ENCODE peak calls at places on chromosomes 5 and 9, in nine cellular contexts. X is H1, Z is prostate gland, F is MM.1S, B is HCT116, Y is mammary epithelial cell, A is psoas muscle, N is right cardiac atrium, E is GM23248. R is an unnamed sample. For H3K9me3 and H3K4me1, the result is how much of the 10 kb centered on the place peaks cover.

GRCh38 chr5:93584531-93585053 is 1.6 kb downstream of the NR2F1 start:
- DNase-seq in B (no peak), E (peak), Y (no peak), A (no peak), Z (no peak), N (no peak), X (no peak), F (no peak), R (no peak)

GRCh38 chr5:143208781-143209510 is 194.5 kb downstream of the NR3C1 start:
- DNase-seq in N (no peak), Y (no peak), F (no peak), B (no peak), X (no peak), Z (no peak), E (peak), A (no peak), R (no peak)

GRCh38 chr5:87327998-87328397 is 60.3 kb downstream of the RASA1 start:
- DNase-seq in E (peak), F (no peak), A (no peak), B (no peak), X (no peak), Z (no peak), Y (no peak), N (no peak), R (no peak)

GRCh38 chr9:91727316-91727861 is 222.6 kb downstream of the ROR2 start:
- DNase-seq in A (no peak), B (peak), Y (peak), F (peak), Z (no peak), E (peak), X (peak), N (no peak), R (no peak)

GRCh38 chr5:179793470-179794139 is at the start of gene LTC4S:
- DNase-seq in Z (peak), Y (no peak), X (no peak), A (peak), B (no peak), F (no peak), N (peak), E (peak), R (peak)

GRCh38 chr5:142360051-142360498 is 35.3 kb upstream of the SPRY4 start:
- DNase-seq in X (no peak), N (no peak), Y (no peak), F (no peak), Z (no peak), E (no peak), A (no peak), B (no peak), R (no peak)

GRCh38 chr5:142650060-142650459 is 35.8 kb downstream of the FGF1 start:
- DNase-seq in B (no peak), A (no peak), X (no peak), N (no peak), E (no peak), F (no peak), Y (no peak), Z (no peak), R (no peak)

GRCh38 chr5:174187481-174187880 is 142.0 kb downstream of the NSG2 start:
- DNase-seq in F (no peak), A (no peak), B (no peak), Z (no peak), N (no peak), Y (no peak), X (no peak), E (no peak), R (no peak)

GRCh38 chr9:95793924-95794828 is 81.3 kb upstream of the ERCC6L2 start:
- DNase-seq in Y (peak), N (no peak), F (no peak), B (no peak), A (no peak), Z (no peak), E (peak), X (no peak), R (no peak)

GRCh38 chr9:130825051-130825651 is 9.9 kb upstream of the ABL1 start:
- DNase-seq in Y (no peak), B (no peak), X (no peak), N (no peak), Z (no peak), F (no peak), E (peak), A (no peak), R (no peak)

GRCh38 chr5:98308231-98308630 is 465.2 kb upstream of the RGMB start:
- DNase-seq in E (no peak), X (no peak), F (no peak), A (no peak), B (no peak), N (no peak), Y (no peak), Z (no peak), R (no peak)

GRCh38 chr5:139335811-139336210 is 5.8 kb upstream of the PAIP2 start:
- DNase-seq in Y (no peak), Z (no peak), B (no peak), E (no peak), F (no peak), X (no peak), N (no peak), A (no peak), R (no peak)

GRCh38 chr5:126456217-126456616 is 33.0 kb downstream of the GRAMD2B start:
- DNase-seq in A (no peak), N (no peak), X (no peak), F (no peak), E (no peak), Z (no peak), Y (no peak), B (no peak), R (no peak)

GRCh38 chr9:135887021-135887507 is 20.3 kb downstream of the CAMSAP1 start:
- DNase-seq in B (no peak), X (no peak), N (peak), A (peak), Z (no peak), Y (peak), F (no peak), E (peak), R (no peak)

GRCh38 chr5:123439616-123440153 is 16.5 kb upstream of the CEP120 start:
- DNase-seq in Y (no peak), X (no peak), Z (no peak), E (no peak), B (no peak), N (no peak), F (no peak), A (no peak), R (no peak)

GRCh38 chr9:91211414-91211813 is 150.3 kb downstream of the AUH start:
- DNase-seq in A (no peak), N (no peak), B (no peak), Y (no peak), F (no peak), X (no peak), Z (no peak), E (no peak), R (no peak)

GRCh38 chr9:37187269-37187668 is 66.9 kb downstream of the ZCCHC7 start:
- DNase-seq in B (no peak), F (peak), X (no peak), A (no peak), Z (no peak), N (no peak), E (no peak), Y (no peak), R (no peak)

GRCh38 chr5:78377056-78377717 is 16.8 kb downstream of the SCAMP1 start:
- DNase-seq in Y (peak), X (no peak), F (no peak), N (no peak), A (no peak), E (peak), B (no peak), Z (no peak), R (no peak)

GRCh38 chr5:43753069-43753468 is 150.1 kb downstream of the NNT start:
- DNase-seq in Y (no peak), X (no peak), Z (no peak), B (no peak), F (no peak), E (no peak), A (no peak), N (no peak), R (no peak)

GRCh38 chr5:45101146-45101545 is 292.4 kb downstream of the MRPS30 start:
- DNase-seq in Z (no peak), N (no peak), B (no peak), A (no peak), Y (no peak), F (no peak), X (no peak), E (no peak), R (no peak)
- H3K9me3 ChIP-seq in Z (under half), N (under half), B (under half), A (under half), Y (under half), F (under half), X (under half), E (under half), R (under half)

DNA sequence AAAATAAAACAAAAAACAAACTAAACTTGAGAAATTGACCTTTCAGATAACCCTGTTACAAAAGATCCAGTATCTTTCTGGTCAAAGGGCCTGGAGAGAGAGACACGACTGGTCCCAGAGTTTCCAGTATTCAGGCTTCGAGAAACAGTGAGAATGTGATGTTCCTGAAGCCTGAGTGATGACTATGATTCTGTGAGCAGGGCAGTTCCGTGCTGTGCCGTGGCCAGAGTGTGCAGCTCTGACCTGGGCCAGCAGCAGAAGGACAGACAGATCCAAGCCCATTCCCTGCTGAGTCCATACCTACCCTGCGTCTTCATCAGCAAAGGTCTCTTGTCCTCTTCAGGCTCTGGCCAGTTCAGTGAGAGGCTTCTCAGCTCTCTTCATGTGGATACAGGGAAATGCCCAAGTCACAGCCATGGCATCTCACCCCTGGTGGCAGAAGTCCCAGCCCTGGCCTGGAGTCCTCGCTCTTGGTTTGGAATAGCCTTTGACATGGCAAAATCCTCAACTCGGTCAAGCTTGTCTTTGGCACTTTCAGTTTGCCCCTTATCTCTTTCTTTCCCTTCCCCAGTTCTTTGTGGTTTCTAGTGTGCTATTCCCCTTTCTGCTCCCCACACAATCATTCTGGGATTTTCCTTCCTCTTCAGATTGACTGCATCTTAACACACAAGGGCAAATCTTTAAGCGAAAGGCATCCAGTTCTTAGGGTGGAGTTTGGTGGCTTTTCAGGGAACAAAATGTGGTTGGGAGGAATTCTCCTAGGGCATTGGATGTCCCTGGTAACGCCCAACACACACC is 107.7 kb downstream of the LIFR start:
- DNase-seq in B (no peak), F (no peak), Z (no peak), X (no peak), A (no peak), N (peak), E (no peak), Y (no peak), R (no peak)
- H3K4me1 ChIP-seq in B (under half), F (under half), Z (under half), X (under half), A (under half), N (under half), E (under half), Y (under half), R (under half)

GRCh38 chr5:673140-673836 is 19.9 kb downstream of the TPPP start:
- DNase-seq in A (no peak), Y (no peak), E (no peak), X (no peak), F (no peak), N (peak), B (no peak), Z (no peak), R (no peak)

GRCh38 chr5:674630-675011 is 18.5 kb downstream of the TPPP start:
- DNase-seq in A (no peak), F (no peak), N (peak), Z (no peak), X (no peak), E (peak), B (no peak), Y (no peak), R (no peak)

GRCh38 chr5:672329-673139 is 20.6 kb downstream of the TPPP start:
- DNase-seq in B (no peak), F (peak), A (peak), N (peak), E (peak), Y (peak), Z (no peak), X (no peak), R (peak)

GRCh38 chr5:675111-675875 is 17.9 kb downstream of the TPPP start:
- DNase-seq in F (no peak), B (no peak), Z (no peak), N (peak), E (no peak), Y (no peak), A (peak), X (no peak), R (no peak)

GRCh38 chr5:673837-674629 is 19.1 kb downstream of the TPPP start:
- DNase-seq in A (peak), F (no peak), Y (peak), Z (no peak), B (no peak), X (no peak), E (peak), N (peak), R (no peak)
- H3K27ac ChIP-seq in A (peak), F (no peak), Y (no peak), Z (no peak), B (no peak), X (no peak), E (no peak), N (peak), R (peak)

DNA sequence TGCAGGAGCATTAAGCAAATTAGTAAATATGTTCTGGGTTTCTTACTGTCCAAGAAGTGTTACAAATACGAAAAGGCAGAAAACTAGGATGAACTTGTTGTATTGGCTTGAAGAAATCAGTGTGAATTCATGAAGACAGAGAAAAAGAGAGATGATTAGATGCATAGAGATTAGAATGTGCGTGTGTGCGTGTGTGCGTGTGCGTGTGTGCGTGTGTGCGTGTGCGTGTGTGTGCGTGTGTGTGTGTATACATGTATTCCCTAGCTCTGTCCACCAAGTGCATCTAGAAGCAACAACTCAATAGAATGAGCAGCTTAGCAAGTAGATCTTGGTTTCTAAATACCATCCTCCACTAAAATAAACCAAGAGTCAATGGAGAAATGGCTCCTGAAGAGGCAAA is 41.5 kb downstream of the SMIM23 start:
- DNase-seq in Y (no peak), F (no peak), Z (no peak), A (no peak), B (no peak), N (no peak), E (no peak), X (no peak), R (no peak)
- H3K9me3 ChIP-seq in Y (under half), F (under half), Z (under half), A (under half), B (under half), N (under half), E (under half), X (under half), R (under half)

GRCh38 chr9:134327671-134328231 is 1.5 kb downstream of the RXRA start:
- DNase-seq in B (no peak), Y (peak), N (peak), X (no peak), A (peak), E (peak), Z (no peak), F (no peak), R (no peak)
- H3K4me1 ChIP-seq in B (half or more), Y (half or more), N (under half), X (under half), A (half or more), E (under half), Z (under half), F (under half), R (under half)

GRCh38 chr9:112332977-112333638 is at the start of gene PTBP3:
- DNase-seq in Z (peak), X (no peak), Y (peak), E (peak), A (peak), N (peak), F (peak), B (no peak), R (peak)

GRCh38 chr9:112333639-112334318 is 360 bp upstream of the PTBP3 start:
- DNase-seq in N (peak), X (peak), Z (peak), F (peak), Y (peak), B (peak), E (peak), A (peak), R (peak)

GRCh38 chr9:112332674-112332976 is 794 bp downstream of the PTBP3 start:
- DNase-seq in N (no peak), X (no peak), A (no peak), B (no peak), E (no peak), F (no peak), Z (no peak), Y (no peak), R (no peak)

GRCh38 chr9:112331676-112331955 is 1.8 kb downstream of the PTBP3 start:
- DNase-seq in F (no peak), N (no peak), Y (no peak), A (no peak), E (no peak), B (no peak), X (no peak), Z (no peak), R (no peak)

DNA sequence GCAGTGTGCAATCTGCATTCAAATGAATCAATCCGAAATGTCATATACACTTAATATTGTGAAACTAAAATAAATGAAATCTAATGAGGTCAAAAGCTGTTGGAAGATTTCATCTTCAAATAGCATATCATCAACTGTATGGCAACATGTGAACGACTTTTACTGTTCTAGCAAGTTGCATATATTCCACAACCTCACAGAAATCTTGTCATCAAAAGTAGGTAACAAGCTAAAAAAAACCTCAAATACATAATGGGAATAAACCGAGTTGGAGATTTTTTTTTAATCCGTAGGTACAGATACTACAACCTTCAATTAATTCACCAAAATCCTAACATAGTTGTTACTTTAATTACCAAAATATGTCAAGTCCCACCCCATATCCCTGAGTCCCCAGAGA is 1.1 kb downstream of the PTBP3 start:
- DNase-seq in Z (no peak), F (no peak), Y (no peak), B (no peak), A (no peak), E (peak), X (no peak), N (no peak), R (no peak)
- H3K27ac ChIP-seq in Z (peak), F (peak), Y (peak), B (peak), A (peak), E (peak), X (no peak), N (no peak), R (peak)

GRCh38 chr9:138073408-138073807 is 195.8 kb downstream of the CACNA1B start:
- DNase-seq in A (no peak), N (peak), F (no peak), X (no peak), Z (no peak), E (no peak), Y (no peak), B (no peak), R (no peak)
- H3K9me3 ChIP-seq in A (under half), N (under half), F (under half), X (half or more), Z (under half), E (under half), Y (under half), B (under half), R (under half)

GRCh38 chr5:148393390-148393741 is 9.6 kb downstream of the FBXO38 start:
- DNase-seq in B (no peak), E (no peak), Y (no peak), A (no peak), X (no peak), F (no peak), Z (no peak), N (no peak), R (no peak)

GRCh38 chr5:148391422-148391821 is 7.7 kb downstream of the FBXO38 start:
- DNase-seq in X (no peak), Y (no peak), F (no peak), A (no peak), E (no peak), B (no peak), N (no peak), Z (no peak), R (no peak)

GRCh38 chr5:148397968-148398595 is 14.3 kb downstream of the FBXO38 start:
- DNase-seq in X (peak), Y (peak), B (no peak), E (no peak), A (no peak), Z (no peak), F (no peak), N (no peak), R (no peak)

GRCh38 chr5:148394587-148395019 is 10.8 kb downstream of the FBXO38 start:
- DNase-seq in B (no peak), Y (no peak), N (no peak), F (no peak), E (no peak), A (no peak), Z (no peak), X (no peak), R (no peak)

DNA sequence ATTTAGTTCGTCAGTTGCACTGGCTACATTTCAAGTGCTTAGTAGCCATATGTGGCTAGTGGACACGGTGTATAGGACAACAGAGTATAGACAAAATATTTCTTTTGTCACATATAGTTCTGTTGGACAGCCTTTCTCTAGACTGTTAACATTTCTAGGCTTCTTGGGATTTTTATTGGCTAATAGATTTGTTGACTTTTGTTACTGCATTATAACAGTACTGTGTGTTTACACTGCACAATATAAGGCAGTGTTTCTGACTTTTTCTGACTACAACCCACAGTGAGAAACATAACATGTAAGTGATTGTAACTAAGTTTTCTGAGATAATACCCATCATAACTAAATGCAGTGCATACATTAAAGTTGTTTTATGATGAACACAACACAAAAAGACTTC is 11.3 kb downstream of the FBXO38 start:
- DNase-seq in Z (no peak), A (no peak), F (no peak), Y (no peak), B (no peak), E (no peak), X (no peak), N (no peak), R (no peak)
- H3K4me1 ChIP-seq in Z (under half), A (under half), F (under half), Y (under half), B (under half), E (under half), X (under half), N (under half), R (under half)

GRCh38 chr9:74729129-74729710 is 158.5 kb downstream of the TRPM6 start:
- DNase-seq in B (no peak), E (peak), F (no peak), Z (no peak), N (no peak), A (no peak), Y (no peak), X (no peak), R (no peak)
- H3K27ac ChIP-seq in B (no peak), E (no peak), F (no peak), Z (no peak), N (no peak), A (no peak), Y (no peak), X (no peak), R (no peak)

R was measured in effector memory CD4-positive, alpha-beta T cell.